ENCODE peak calls at places on chromosomes 2 and 18, in four cellular contexts. One of them, this sample, is unnamed.

GRCh38 chr18:22547807-22548561 is 130.3 kb upstream of the CTAGE1 start:
- DNase-seq in K562: no peak
- DNase-seq in HepG2: no peak
- DNase-seq in GM12878: no peak
- DNase-seq in this sample: no peak

GRCh38 chr2:1226766-1227165 is 186.5 kb upstream of the TPO start:
- DNase-seq in K562: no peak
- DNase-seq in GM12878: no peak
- DNase-seq in HepG2: no peak
- DNase-seq in this sample: no peak

GRCh38 chr2:154484338-154485099 is 214.0 kb upstream of the KCNJ3 start:
- DNase-seq in HepG2: no peak
- DNase-seq in K562: no peak
- DNase-seq in GM12878: no peak
- DNase-seq in this sample: no peak

GRCh38 chr2:119012345-119013301 is 70.6 kb downstream of the MARCO start:
- DNase-seq in K562: no peak
- DNase-seq in HepG2: no peak
- DNase-seq in GM12878: no peak
- DNase-seq in this sample: no peak

GRCh38 chr2:241230435-241230834 is 42.0 kb downstream of the ANO7 start:
- DNase-seq in GM12878: no peak
- DNase-seq in HepG2: no peak
- DNase-seq in K562: no peak
- DNase-seq in this sample: no peak

GRCh38 chr2:189698020-189698887 is 23.8 kb downstream of the ANKAR start:
- DNase-seq in K562: peak
- DNase-seq in GM12878: no peak
- DNase-seq in HepG2: peak
- DNase-seq in this sample: peak

GRCh38 chr2:222797308-222797707 is 63.5 kb upstream of the ACSL3 start:
- DNase-seq in GM12878: no peak
- DNase-seq in K562: no peak
- DNase-seq in HepG2: peak
- DNase-seq in this sample: peak

GRCh38 chr18:76808561-76808960 is 13.8 kb upstream of the ZNF236 start:
- DNase-seq in GM12878: no peak
- DNase-seq in K562: no peak
- DNase-seq in HepG2: no peak
- DNase-seq in this sample: no peak

GRCh38 chr2:133787651-133788050 is 219.4 kb upstream of the NCKAP5 start:
- DNase-seq in GM12878: no peak
- DNase-seq in K562: no peak
- DNase-seq in HepG2: no peak
- DNase-seq in this sample: no peak

GRCh38 chr2:219737270-219737691 is 109.9 kb downstream of the SLC4A3 start:
- DNase-seq in GM12878: no peak
- DNase-seq in HepG2: no peak
- DNase-seq in K562: no peak
- DNase-seq in this sample: peak

GRCh38 chr2:184558713-184559464 is 39.4 kb upstream of the ZNF804A start:
- DNase-seq in K562: no peak
- DNase-seq in HepG2: no peak
- DNase-seq in GM12878: no peak
- DNase-seq in this sample: no peak

DNA sequence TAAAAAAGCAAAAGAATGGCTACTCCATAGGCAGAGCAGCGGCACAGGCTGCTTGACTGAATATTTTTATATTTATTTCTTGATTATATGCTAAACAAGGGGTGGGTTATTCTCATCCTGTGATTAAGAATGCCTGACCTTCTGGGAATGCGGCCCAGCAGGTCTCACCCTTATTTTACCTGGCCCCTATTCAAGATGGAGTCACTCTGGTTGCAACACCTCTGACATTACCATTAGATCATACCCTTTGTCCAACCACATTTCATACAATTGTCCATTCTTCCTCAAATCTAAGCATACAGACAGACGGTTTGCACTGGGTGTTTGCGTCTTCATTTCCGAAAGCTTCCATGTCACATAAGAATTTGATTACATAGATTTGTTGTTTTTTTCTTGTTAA is 168.2 kb downstream of the GALNT1 start:
- DNase-seq in K562: no peak
- DNase-seq in GM12878: no peak
- DNase-seq in HepG2: no peak
- DNase-seq in this sample: no peak
- TF ChIP-seq CHD4 in K562: no peak
- TF ChIP-seq CHD4 in GM12878: no peak
- TF ChIP-seq CHD4 in HepG2: no peak
- TF ChIP-seq CHD4 in this sample: no peak

GRCh38 chr2:152738438-152738837 is 20.0 kb downstream of the ARL6IP6 start:
- DNase-seq in HepG2: no peak
- DNase-seq in GM12878: no peak
- DNase-seq in K562: no peak
- DNase-seq in this sample: no peak

GRCh38 chr2:152743004-152743403 is 24.6 kb downstream of the ARL6IP6 start:
- DNase-seq in HepG2: peak
- DNase-seq in K562: peak
- DNase-seq in GM12878: no peak
- DNase-seq in this sample: peak

DNA sequence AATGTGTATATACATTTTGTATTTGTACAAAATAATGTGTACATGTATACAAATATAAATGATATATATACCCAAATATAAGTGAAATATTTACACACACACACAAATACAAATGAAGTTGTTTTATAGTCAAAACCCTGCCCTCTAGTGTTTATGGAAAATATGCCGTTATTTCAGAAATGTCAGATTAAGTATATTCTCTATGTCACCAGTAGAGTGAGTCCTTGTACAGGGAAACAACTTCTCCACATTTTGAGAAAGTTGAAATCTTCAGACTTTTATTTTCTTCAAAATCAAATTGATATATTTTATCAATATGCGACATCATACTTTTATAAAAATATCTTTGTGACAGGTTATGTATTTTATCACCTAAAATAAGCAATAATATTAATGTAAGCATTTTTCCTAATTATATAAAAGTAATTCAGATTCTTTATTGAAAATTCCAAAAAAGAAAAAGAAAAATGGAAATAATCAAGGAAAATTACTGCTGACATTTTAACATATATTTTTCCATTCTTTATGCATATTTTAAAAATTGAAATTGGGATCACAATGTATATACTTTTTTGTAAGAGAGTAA is 22.4 kb downstream of the ARL6IP6 start:
- DNase-seq in K562: peak
- DNase-seq in GM12878: no peak
- DNase-seq in HepG2: peak
- DNase-seq in this sample: peak
- TF ChIP-seq RAD21 in K562: peak
- TF ChIP-seq RAD21 in GM12878: peak
- TF ChIP-seq RAD21 in HepG2: peak
- TF ChIP-seq RAD21 in this sample: peak

DNA sequence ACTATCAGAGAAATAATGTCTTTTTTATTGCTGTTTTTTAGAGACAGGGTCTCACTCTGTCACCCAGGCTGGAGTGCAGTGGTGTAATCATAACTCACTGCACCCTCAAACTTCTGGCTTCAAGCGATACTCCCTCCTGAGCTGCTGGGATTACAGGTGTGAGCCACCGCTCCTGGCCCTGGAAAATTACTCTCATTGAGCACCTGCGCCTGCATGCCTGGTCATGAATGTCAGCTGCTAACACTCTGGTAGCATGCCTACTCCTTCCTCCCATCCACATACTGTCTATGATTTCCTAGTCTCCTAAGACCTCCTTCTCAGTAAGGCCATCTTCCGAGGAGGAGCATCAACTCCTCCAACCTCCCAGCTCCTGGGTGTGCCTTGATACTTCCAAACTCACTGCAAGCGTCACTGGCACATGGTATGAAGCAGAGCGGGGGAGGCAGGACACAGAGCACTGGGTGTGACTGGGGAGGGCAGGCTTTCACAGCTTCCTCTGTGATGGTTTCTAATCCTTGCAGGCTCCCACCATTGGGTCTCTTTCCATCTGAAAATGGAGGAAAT is 1.6 kb upstream of the MAP2 start:
- DNase-seq in HepG2: no peak
- DNase-seq in GM12878: no peak
- DNase-seq in K562: no peak
- DNase-seq in this sample: no peak
- TF ChIP-seq CHD4 in HepG2: no peak
- TF ChIP-seq CHD4 in GM12878: no peak
- TF ChIP-seq CHD4 in K562: no peak
- TF ChIP-seq CHD4 in this sample: no peak

GRCh38 chr2:120205901-120206581 is 17.2 kb downstream of the TMEM185B start:
- DNase-seq in HepG2: no peak
- DNase-seq in GM12878: no peak
- DNase-seq in K562: peak
- DNase-seq in this sample: no peak
- TF ChIP-seq RAD21 in HepG2: peak
- TF ChIP-seq RAD21 in GM12878: peak
- TF ChIP-seq RAD21 in K562: peak
- TF ChIP-seq RAD21 in this sample: peak

GRCh38 chr18:52054301-52054700 is 285.7 kb upstream of the DCC start:
- DNase-seq in GM12878: no peak
- DNase-seq in HepG2: no peak
- DNase-seq in K562: no peak
- DNase-seq in this sample: no peak
- TF ChIP-seq CHD4 in GM12878: no peak
- TF ChIP-seq CHD4 in HepG2: no peak
- TF ChIP-seq CHD4 in K562: no peak
- TF ChIP-seq CHD4 in this sample: no peak

DNA sequence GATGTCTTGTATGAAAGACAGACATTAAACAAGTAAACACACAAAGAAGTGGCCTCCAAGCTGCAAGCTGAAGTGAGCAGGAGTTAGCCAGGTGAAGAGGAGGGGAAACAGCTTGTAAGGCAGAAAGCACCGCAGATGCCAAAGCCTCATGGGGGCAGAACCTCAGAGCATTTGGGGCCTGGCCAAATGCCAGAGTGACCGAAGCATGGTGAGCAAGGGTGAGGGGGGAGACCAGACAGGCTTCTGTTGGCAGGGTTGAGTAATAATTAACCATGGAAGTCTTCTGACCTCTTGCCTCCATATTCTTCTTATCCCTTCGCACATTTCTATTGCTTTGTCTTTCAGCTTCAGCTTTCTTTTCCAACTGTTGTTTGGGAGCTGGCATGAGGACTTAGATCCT is 5.6 kb downstream of the QPCT start:
- DNase-seq in K562: no peak
- DNase-seq in GM12878: peak
- DNase-seq in HepG2: peak
- DNase-seq in this sample: peak
- TF ChIP-seq RAD21 in K562: no peak
- TF ChIP-seq RAD21 in GM12878: no peak
- TF ChIP-seq RAD21 in HepG2: no peak
- TF ChIP-seq RAD21 in this sample: no peak

GRCh38 chr2:232592687-232593407 is 40.6 kb upstream of the EFHD1 start:
- DNase-seq in K562: peak
- DNase-seq in HepG2: peak
- DNase-seq in GM12878: no peak
- DNase-seq in this sample: peak
- TF ChIP-seq CHD4 in K562: no peak
- TF ChIP-seq CHD4 in HepG2: no peak
- TF ChIP-seq CHD4 in GM12878: no peak
- TF ChIP-seq CHD4 in this sample: no peak